ENCODE peak calls at places on chromosomes 12 and 14, in six cellular contexts. Q is body of pancreas; E is spleen; W is fibroblast of lung; L is WERI-Rb-1; X is CD8-positive, alpha-beta T cell. P is an unnamed sample. For H3K36me3, the result is how much of the 10 kb centered on the place peaks cover.

GRCh38 chr12:120761581-120761980 is 36.0 kb downstream of the ACADS start:
- DNase-seq in Q (no peak), E (no peak), W (peak), L (no peak), X (no peak), P (peak)

GRCh38 chr14:74357585-74357984 is 9.3 kb downstream of the VRTN start:
- DNase-seq in Q (no peak), E (no peak), W (no peak), L (no peak), X (no peak), P (no peak)

GRCh38 chr12:8156845-8157244 is at the start of gene ZNF705A:
- DNase-seq in Q (no peak), E (no peak), W (peak), L (no peak), X (no peak), P (peak)

GRCh38 chr12:67663121-67663520 is 14.6 kb downstream of the DYRK2 start:
- DNase-seq in Q (no peak), E (no peak), W (peak), L (no peak), X (no peak), P (no peak)

GRCh38 chr12:94534278-94534677 is 74.6 kb upstream of the CEP83 start:
- DNase-seq in Q (no peak), E (no peak), W (no peak), L (no peak), X (no peak), P (no peak)

GRCh38 chr12:12983420-12984035 is 16.5 kb downstream of the HEBP1 start:
- DNase-seq in Q (peak), E (no peak), W (peak), L (peak), X (no peak), P (peak)

GRCh38 chr12:56208014-56208413 is 13.7 kb downstream of the RNF41 start:
- DNase-seq in Q (no peak), E (no peak), W (no peak), L (no peak), X (no peak), P (no peak)

GRCh38 chr12:3204143-3204542 is 127.0 kb downstream of the TSPAN9 start:
- DNase-seq in Q (no peak), E (no peak), W (no peak), L (peak), X (no peak), P (peak)

GRCh38 chr14:69673578-69674305 is 62.3 kb downstream of the SUSD6 start:
- DNase-seq in Q (peak), E (no peak), W (no peak), L (no peak), X (no peak), P (no peak)

GRCh38 chr12:70756118-70756517 is 118.9 kb upstream of the PTPRB start:
- DNase-seq in Q (no peak), E (no peak), W (peak), L (no peak), X (no peak), P (peak)

GRCh38 chr12:67539946-67540345 is 108.6 kb upstream of the DYRK2 start:
- DNase-seq in Q (no peak), E (no peak), W (no peak), L (no peak), X (no peak), P (peak)

GRCh38 chr12:17062296-17063061 is 456.5 kb upstream of the LMO3 start:
- DNase-seq in Q (no peak), E (no peak), W (no peak), L (no peak), X (no peak), P (peak)

GRCh38 chr12:92629349-92630065 is 73.3 kb upstream of the PLEKHG7 start:
- DNase-seq in Q (peak), E (no peak), W (peak), L (no peak), X (no peak), P (no peak)

GRCh38 chr12:108638141-108638823 is 4.6 kb upstream of the SELPLG start:
- DNase-seq in Q (no peak), E (peak), W (no peak), L (no peak), X (no peak), P (no peak)

GRCh38 chr12:15782667-15783066 is 6.5 kb downstream of the EPS8 start:
- DNase-seq in Q (no peak), E (no peak), W (no peak), L (no peak), X (no peak), P (no peak)

GRCh38 chr12:104109446-104110271 is 28.4 kb downstream of the NFYB start:
- DNase-seq in Q (no peak), E (no peak), W (no peak), L (no peak), X (no peak), P (no peak)

GRCh38 chr12:62269464-62270228 is 9.4 kb downstream of the USP15 start:
- DNase-seq in Q (no peak), E (no peak), W (no peak), L (no peak), X (no peak), P (no peak)

GRCh38 chr12:124457287-124458219 is 109.9 kb downstream of the NCOR2 start:
- DNase-seq in Q (peak), E (peak), W (peak), L (no peak), X (peak), P (no peak)

GRCh38 chr12:69355363-69356035 is 4.0 kb upstream of the YEATS4 start:
- DNase-seq in Q (no peak), E (no peak), W (no peak), L (no peak), X (no peak), P (no peak)

GRCh38 chr12:114729731-114730130 is 45.8 kb upstream of the TBX3 start:
- DNase-seq in Q (no peak), E (no peak), W (peak), L (no peak), X (no peak), P (peak)
- H3K4me3 ChIP-seq in Q (no peak), E (no peak), W (no peak), L (no peak), X (no peak), P (no peak)

GRCh38 chr12:131981388-131981787 is 31.6 kb downstream of the EP400 start:
- DNase-seq in Q (no peak), E (no peak), W (no peak), L (no peak), X (no peak), P (no peak)
- TF ChIP-seq CTCF in Q (no peak), E (no peak), W (no peak), L (no peak), X (no peak), P (no peak)

DNA sequence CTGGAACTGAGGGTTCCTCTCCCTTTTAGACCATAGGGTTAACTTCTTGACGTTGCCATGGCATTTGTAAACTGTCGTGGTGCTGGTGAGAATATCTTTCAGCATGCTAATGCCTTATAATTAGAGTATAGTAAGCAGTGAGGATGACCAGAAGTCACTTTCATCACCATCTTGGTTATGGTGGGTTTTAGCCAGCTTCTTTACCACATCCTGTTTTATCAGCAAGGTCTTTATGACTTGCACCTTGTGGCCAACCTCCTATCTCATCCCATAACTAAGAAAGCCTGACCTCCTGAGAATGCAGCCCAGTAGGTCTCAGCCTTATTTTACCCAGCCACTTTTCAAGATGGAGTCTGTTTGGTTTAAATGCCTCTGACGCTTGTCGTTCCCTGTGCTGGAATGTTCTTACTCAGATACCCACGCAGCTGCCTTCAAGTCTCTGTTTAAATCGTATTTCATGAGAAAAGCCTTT is 44.2 kb downstream of the BBS10 start:
- DNase-seq in Q (no peak), E (no peak), W (no peak), L (no peak), X (no peak), P (no peak)
- H3K36me3 ChIP-seq in Q (under half), E (under half), W (under half), L (under half), X (under half), P (under half)

DNA sequence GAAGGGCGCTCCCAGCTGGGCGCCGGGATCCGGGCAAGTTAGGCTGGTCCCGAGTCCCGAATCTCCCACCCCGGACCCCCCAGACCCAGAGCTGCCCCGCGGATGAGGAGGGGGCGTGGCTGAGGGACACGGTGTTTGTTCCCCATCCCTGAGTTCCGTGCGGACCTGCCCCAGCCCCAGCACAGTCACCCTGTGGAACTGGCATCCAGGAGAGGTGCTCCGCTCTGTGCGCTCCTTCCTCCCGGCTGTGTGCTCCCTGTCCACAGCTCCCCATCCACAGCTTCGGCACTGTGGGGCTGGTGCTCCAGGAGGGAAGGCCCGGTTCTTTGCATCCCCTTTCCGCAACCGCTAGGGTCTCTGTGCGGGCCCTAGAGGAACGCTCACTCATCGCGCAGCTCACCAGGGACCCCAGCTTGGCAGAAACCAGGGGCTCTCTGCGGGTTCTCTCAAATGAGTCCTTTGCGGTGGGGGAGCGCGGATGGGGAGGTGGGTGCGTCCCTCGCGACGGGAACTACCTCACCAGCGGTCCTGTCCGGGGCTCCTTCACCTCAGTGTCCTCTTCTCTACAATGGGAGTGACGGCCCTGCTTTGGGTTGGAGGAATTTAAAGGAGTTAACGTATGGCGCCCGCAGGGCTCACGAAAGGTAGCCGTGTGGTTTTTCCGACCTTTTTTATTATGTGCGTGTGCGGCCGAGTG is 829 bp downstream of the TMEM132C start:
- DNase-seq in Q (peak), E (no peak), W (no peak), L (no peak), X (no peak), P (no peak)
- H3K4me3 ChIP-seq in Q (no peak), E (no peak), W (no peak), L (peak), X (no peak), P (no peak)

DNA sequence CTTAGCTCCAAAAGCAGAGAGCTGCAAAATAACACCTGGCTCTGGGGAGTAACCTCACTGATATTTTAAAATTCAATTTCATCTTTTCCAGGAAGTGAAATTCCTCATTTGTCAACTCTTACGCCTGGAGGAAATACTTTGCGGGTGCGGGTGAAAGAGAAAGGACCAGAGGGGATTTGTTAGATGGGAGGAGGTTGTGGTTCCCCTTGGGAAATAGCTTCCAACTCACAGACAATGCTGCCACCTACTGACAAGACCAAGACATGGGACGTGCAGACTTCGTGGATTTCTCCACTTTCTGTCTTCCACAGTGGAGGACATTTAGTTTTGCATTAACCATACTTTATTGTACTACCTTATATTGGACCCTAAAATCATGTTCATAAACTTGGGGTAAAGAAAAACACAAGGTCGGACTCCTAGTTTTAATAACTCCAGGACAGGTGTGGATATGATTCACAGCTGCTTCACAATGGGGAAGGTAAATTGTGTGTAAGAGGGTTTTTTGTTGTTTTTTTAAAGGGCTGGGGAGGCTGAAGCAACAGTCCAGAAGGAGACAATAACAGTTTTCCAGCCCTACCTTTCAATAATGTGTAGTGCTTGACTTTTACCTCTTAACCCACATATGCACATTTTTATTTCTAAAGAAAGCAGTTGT is 10.8 kb downstream of the FBXL14 start:
- DNase-seq in Q (peak), E (no peak), W (peak), L (peak), X (peak), P (peak)
- TF ChIP-seq CTCF in Q (peak), E (peak), W (peak), L (peak), X (peak), P (peak)

GRCh38 chr12:113575386-113575785 is 103.7 kb upstream of the LHX5 start:
- DNase-seq in Q (no peak), E (no peak), W (no peak), L (no peak), X (no peak), P (no peak)
- H3K36me3 ChIP-seq in Q (under half), E (under half), W (under half), L (under half), X (under half), P (under half)

P was measured in bronchial epithelial cell.